ENCODE peak calls at places on chromosomes 4 and X, in eight cellular contexts. Z, K, R, P, O, W, N and C are unnamed samples.

GRCh38 chrX:107448625-107449468 is 605 bp upstream of the FRMPD3 start:
- DNase-seq in Z (no peak), K (no peak), R (no peak), P (peak), O (no peak), W (peak), N (no peak), C (no peak)

GRCh38 chr4:81221303-81222081 is 6.5 kb upstream of the PRKG2 start:
- DNase-seq in Z (no peak), K (no peak), R (no peak), P (peak), O (no peak), W (no peak), N (peak), C (no peak)

GRCh38 chr4:2494992-2495391 is 26.1 kb downstream of the RNF4 start:
- DNase-seq in Z (no peak), K (no peak), R (no peak), P (no peak), O (no peak), W (peak), N (no peak), C (no peak)

GRCh38 chr4:13640149-13640671 is 12.7 kb upstream of the BOD1L1 start:
- DNase-seq in Z (peak), K (no peak), R (peak), P (peak), O (no peak), W (no peak), N (peak), C (no peak)

GRCh38 chr4:123114084-123114914 is 191.9 kb upstream of the NUDT6 start:
- DNase-seq in Z (no peak), K (no peak), R (no peak), P (no peak), O (no peak), W (peak), N (no peak), C (no peak)

GRCh38 chrX:69389221-69389620 is 114.9 kb upstream of the NALF2 start:
- DNase-seq in Z (no peak), K (no peak), R (no peak), P (no peak), O (no peak), W (no peak), N (no peak), C (no peak)

GRCh38 chrX:129701624-129702069 is 37.1 kb upstream of the XPNPEP2 start:
- DNase-seq in Z (peak), K (no peak), R (peak), P (no peak), O (no peak), W (peak), N (peak), C (no peak)

GRCh38 chr4:159150380-159150779 is 47.5 kb downstream of the RAPGEF2 start:
- DNase-seq in Z (no peak), K (no peak), R (no peak), P (no peak), O (no peak), W (no peak), N (no peak), C (no peak)

GRCh38 chr4:133154725-133155124 is 5.6 kb downstream of the PCDH10 start:
- DNase-seq in Z (peak), K (no peak), R (peak), P (peak), O (peak), W (no peak), N (peak), C (no peak)

GRCh38 chr4:10655968-10656367 is 28.6 kb downstream of the CLNK start:
- DNase-seq in Z (peak), K (no peak), R (peak), P (peak), O (peak), W (no peak), N (peak), C (no peak)

GRCh38 chrX:150361070-150361776 is 1.9 kb upstream of the MAMLD1 start:
- DNase-seq in Z (no peak), K (no peak), R (no peak), P (peak), O (no peak), W (peak), N (peak), C (no peak)

GRCh38 chrX:18945488-18945887 is 38.4 kb downstream of the PHKA2 start:
- DNase-seq in Z (no peak), K (no peak), R (no peak), P (no peak), O (no peak), W (no peak), N (no peak), C (no peak)

GRCh38 chrX:114959729-114960128 is 57.7 kb downstream of the IL13RA2 start:
- DNase-seq in Z (peak), K (no peak), R (peak), P (peak), O (peak), W (no peak), N (peak), C (no peak)
- TF ChIP-seq CTCF in Z (peak), K (no peak), R (peak), P (peak), O (peak), W (no peak), N (peak), C (peak)

GRCh38 chr4:155371432-155372043 is 5.2 kb downstream of the MAP9 start:
- DNase-seq in Z (peak), K (no peak), R (peak), P (peak), O (no peak), W (no peak), N (peak), C (no peak)

GRCh38 chr4:155376387-155377268 is at the start of gene MAP9:
- DNase-seq in Z (peak), K (peak), R (peak), P (peak), O (peak), W (peak), N (peak), C (peak)

GRCh38 chr4:155377281-155377680 is 516 bp upstream of the MAP9 start:
- DNase-seq in Z (peak), K (no peak), R (peak), P (peak), O (no peak), W (no peak), N (peak), C (no peak)
- H3K4me3 ChIP-seq in Z (peak), K (peak), R (peak), P (peak), O (peak), W (no peak), N (peak), C (peak)

DNA sequence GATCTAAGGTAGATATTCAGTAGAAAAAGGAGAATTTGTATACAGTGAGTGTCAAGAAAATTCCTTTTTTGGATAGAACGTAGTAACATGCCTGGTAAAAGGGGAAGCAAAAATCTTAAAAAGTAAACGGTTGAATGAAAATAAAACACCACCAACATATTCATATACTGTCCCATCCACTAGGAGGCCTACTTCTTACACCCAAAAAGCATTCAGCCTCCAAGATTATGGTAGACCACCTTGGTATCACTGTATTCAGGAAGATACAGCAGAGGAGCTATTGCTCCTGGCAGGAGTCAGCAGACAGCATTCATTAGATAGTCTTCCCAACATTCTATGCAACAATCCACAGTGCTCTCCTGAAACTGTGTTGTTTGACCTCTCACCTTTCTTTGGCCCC is 274.6 kb upstream of the MAGEB2 start:
- DNase-seq in Z (no peak), K (no peak), R (no peak), P (no peak), O (no peak), W (no peak), N (no peak), C (no peak)
- TF ChIP-seq CTCF in Z (no peak), K (no peak), R (no peak), P (no peak), O (no peak), W (no peak), N (no peak), C (no peak)

GRCh38 chrX:37905436-37906147 is 58.2 kb upstream of the DYNLT3 start:
- DNase-seq in Z (peak), K (peak), R (peak), P (peak), O (no peak), W (peak), N (peak), C (no peak)
- H3K4me3 ChIP-seq in Z (peak), K (peak), R (peak), P (peak), O (peak), W (no peak), N (peak), C (no peak)

GRCh38 chr4:15682340-15682725 is 706 bp downstream of the FAM200B start:
- DNase-seq in Z (peak), K (no peak), R (peak), P (no peak), O (no peak), W (no peak), N (peak), C (no peak)

GRCh38 chr4:15684498-15684897 is 2.9 kb downstream of the FAM200B start:
- DNase-seq in Z (no peak), K (no peak), R (no peak), P (no peak), O (no peak), W (no peak), N (no peak), C (no peak)

GRCh38 chr4:15681067-15681371 is 608 bp upstream of the FAM200B start:
- DNase-seq in Z (no peak), K (no peak), R (no peak), P (no peak), O (no peak), W (no peak), N (no peak), C (no peak)

GRCh38 chr4:15682790-15683495 is 1.3 kb downstream of the FAM200B start:
- DNase-seq in Z (no peak), K (no peak), R (no peak), P (no peak), O (no peak), W (no peak), N (peak), C (no peak)

DNA sequence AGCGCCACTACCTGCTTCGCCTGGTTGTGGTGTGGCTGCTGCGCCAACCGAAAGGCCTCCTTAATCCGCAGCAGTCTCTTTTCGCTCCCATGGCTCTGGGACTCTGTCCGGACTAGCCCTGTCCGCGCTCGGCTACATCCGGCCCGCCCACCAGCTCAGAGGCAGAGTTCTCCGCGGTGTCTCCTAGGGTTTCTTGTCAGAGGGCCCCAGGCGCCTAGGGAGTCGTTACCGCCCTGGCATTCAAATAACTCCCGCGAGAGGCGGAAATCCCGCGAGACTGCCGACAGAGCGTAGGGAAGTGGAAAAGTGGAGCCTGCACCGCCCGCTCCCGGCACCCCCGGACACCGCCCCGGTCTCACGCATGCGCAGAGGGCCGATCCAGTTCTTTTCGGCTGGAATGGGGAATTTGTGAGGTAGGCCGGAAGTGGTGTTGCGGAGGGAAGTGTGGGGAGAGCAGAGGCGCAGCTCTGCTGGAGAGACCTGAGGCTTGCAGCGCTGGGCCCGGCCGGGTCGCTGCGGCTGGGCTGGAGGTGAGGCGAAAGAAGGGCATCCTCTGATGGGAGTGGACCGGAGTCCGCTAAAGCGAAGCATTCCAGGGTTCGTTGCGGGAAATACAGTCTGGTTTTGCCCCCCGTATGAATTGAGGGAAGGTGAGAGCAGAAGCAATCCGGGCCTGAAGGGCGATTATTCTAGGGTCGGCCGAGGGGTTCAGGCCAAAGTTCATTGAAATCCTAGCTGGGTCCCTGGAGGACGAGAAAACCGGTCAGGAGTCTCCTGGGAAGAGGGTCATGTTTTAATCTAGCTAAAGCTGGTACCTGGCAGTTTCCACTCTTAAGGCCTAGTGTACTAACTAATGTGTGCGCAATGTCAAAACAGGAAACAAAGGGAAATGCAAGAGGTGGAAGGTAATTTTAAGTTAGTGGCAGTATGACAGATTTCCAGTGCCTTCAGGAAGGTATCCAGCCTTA is at the start of gene FAM200B:
- DNase-seq in Z (peak), K (peak), R (peak), P (peak), O (peak), W (peak), N (peak), C (peak)
- TF ChIP-seq CTCF in Z (peak), K (no peak), R (no peak), P (no peak), O (no peak), W (peak), N (peak), C (no peak)

GRCh38 chrX:49029876-49030275 is 13.3 kb downstream of the TFE3 start:
- DNase-seq in Z (no peak), K (no peak), R (no peak), P (no peak), O (no peak), W (no peak), N (no peak), C (no peak)
- H3K4me3 ChIP-seq in Z (no peak), K (no peak), R (no peak), P (no peak), O (no peak), W (no peak), N (no peak), C (no peak)

GRCh38 chr4:6334203-6334887 is 64.7 kb downstream of the WFS1 start:
- DNase-seq in Z (no peak), K (no peak), R (no peak), P (no peak), O (no peak), W (no peak), N (no peak), C (no peak)
- TF ChIP-seq CTCF in Z (no peak), K (no peak), R (no peak), P (no peak), O (no peak), W (no peak), N (no peak), C (no peak)

GRCh38 chr4:134202136-134202535 is 547 bp upstream of the PABPC4L start:
- DNase-seq in Z (no peak), K (no peak), R (no peak), P (peak), O (no peak), W (no peak), N (no peak), C (no peak)
- H3K4me3 ChIP-seq in Z (no peak), K (peak), R (peak), P (peak), O (no peak), W (peak), N (peak), C (no peak)

GRCh38 chr4:121696140-121696640 is 590 bp downstream of the ANXA5 start:
- DNase-seq in Z (peak), K (peak), R (peak), P (peak), O (no peak), W (peak), N (peak), C (peak)
- TF ChIP-seq CTCF in Z (peak), K (no peak), R (peak), P (peak), O (no peak), W (peak), N (peak), C (peak)

GRCh38 chr4:112379306-112379705 is 82.1 kb downstream of the ALPK1 start:
- DNase-seq in Z (no peak), K (no peak), R (no peak), P (peak), O (no peak), W (no peak), N (no peak), C (no peak)
- H3K4me3 ChIP-seq in Z (peak), K (no peak), R (no peak), P (no peak), O (no peak), W (no peak), N (no peak), C (no peak)